ENCODE peak calls at places on chromosomes 2 and 18, in six cellular contexts. G is aorta; J is GM19239; D is dorsolateral prefrontal cortex; V is NAMALWA; L is activated naive CD8-positive, alpha-beta T cell treated with anti-CD3 and anti-CD28 coated beads for 36 hours. Y is an unnamed sample.

GRCh38 chr2:202104286-202104870 is 31.3 kb downstream of the KIAA2012 start:
- DNase-seq in G (no peak), J (peak), D (no peak), V (peak), L (peak), Y (no peak)

GRCh38 chr2:153354406-153354805 is 124.2 kb downstream of the RPRM start:
- DNase-seq in G (no peak), J (no peak), D (no peak), V (no peak), L (no peak), Y (no peak)

GRCh38 chr2:13106302-13106701 is 389.6 kb downstream of the TRIB2 start:
- DNase-seq in G (no peak), J (no peak), D (no peak), V (peak), L (no peak), Y (no peak)

GRCh38 chr2:149715005-149715592 is 127.5 kb upstream of the MMADHC start:
- DNase-seq in G (no peak), J (no peak), D (no peak), V (peak), L (peak), Y (no peak)

GRCh38 chr2:72895759-72896281 is 8.6 kb downstream of the SPR start:
- DNase-seq in G (no peak), J (no peak), D (peak), V (peak), L (no peak), Y (no peak)

GRCh38 chr18:48333563-48333962 is 75.6 kb downstream of the ZBTB7C start:
- DNase-seq in G (peak), J (no peak), D (no peak), V (no peak), L (no peak), Y (no peak)

GRCh38 chr2:123840614-123841013 is 184.5 kb upstream of the CNTNAP5 start:
- DNase-seq in G (no peak), J (no peak), D (no peak), V (no peak), L (no peak), Y (no peak)

GRCh38 chr18:33201509-33201926 is 239.0 kb downstream of the CCDC178 start:
- DNase-seq in G (no peak), J (no peak), D (no peak), V (peak), L (no peak), Y (peak)

GRCh38 chr2:167052825-167053224 is 164.5 kb downstream of the XIRP2 start:
- DNase-seq in G (no peak), J (no peak), D (no peak), V (no peak), L (no peak), Y (no peak)

GRCh38 chr2:43078781-43079755 is 147.3 kb downstream of the ZFP36L2 start:
- DNase-seq in G (peak), J (no peak), D (no peak), V (no peak), L (no peak), Y (no peak)

GRCh38 chr2:191150451-191151314 is at the start of gene STAT4:
- DNase-seq in G (peak), J (peak), D (peak), V (peak), L (peak), Y (peak)

GRCh38 chr18:9782073-9782857 is 74.2 kb downstream of the RAB31 start:
- DNase-seq in G (no peak), J (no peak), D (no peak), V (no peak), L (no peak), Y (no peak)

GRCh38 chr18:54197747-54198411 is 26.6 kb downstream of the MBD2 start:
- DNase-seq in G (no peak), J (no peak), D (no peak), V (no peak), L (no peak), Y (no peak)